ENCODE peak calls at places on chromosomes 6 and 20, in ten cellular contexts. Z is brain microvascular endothelial cell; I is naive thymus-derived CD4-positive, alpha-beta T cell; T is GM23248; M is left ventricle myocardium inferior; G is neural progenitor cell; R is CD8-positive, alpha-beta memory T cell; L is effector memory CD4-positive, alpha-beta T cell; N is CD8-positive, alpha-beta T cell; O is lower lobe of right lung. V is an unnamed sample.

GRCh38 chr6:43489277-43490072 is 12.1 kb downstream of the TJAP1 start:
- DNase-seq in Z (no peak), R (no peak), G (peak; percentile 61), O (no peak), M (no peak), L (no peak), N (no peak), T (no peak), I (no peak), V (no peak)

GRCh38 chr6:47483853-47484546 is 6.4 kb downstream of the CD2AP start:
- DNase-seq in R (no peak), I (no peak), N (no peak), M (no peak), G (no peak), Z (no peak), T (peak; percentile 65), O (no peak), L (no peak), V (no peak)

GRCh38 chr6:105345506-105345905 is 57.4 kb downstream of the PREP start:
- DNase-seq in R (no peak), G (peak; percentile 63), I (no peak), T (no peak), Z (no peak), L (no peak), M (no peak), N (no peak), O (no peak), V (no peak)

GRCh38 chr6:161446296-161446925 is 172.6 kb upstream of the AGPAT4 start:
- DNase-seq in T (no peak), L (no peak), M (no peak), I (no peak), O (no peak), N (no peak), G (no peak), Z (no peak), R (no peak), V (no peak)

GRCh38 chr20:9460518-9460917 is 53.9 kb upstream of the LAMP5 start:
- DNase-seq in I (no peak), R (no peak), L (no peak), N (no peak), M (no peak), O (no peak), T (peak; percentile 47), G (no peak), Z (peak; percentile 40), V (peak; percentile 14)

GRCh38 chr6:108565091-108565766 is 4.5 kb downstream of the FOXO3 start:
- DNase-seq in Z (no peak), R (peak; percentile 60), O (no peak), I (peak; percentile 71), L (no peak), G (no peak), N (peak; percentile 17), T (peak; percentile 24), M (no peak), V (no peak)

GRCh38 chr6:105994522-105995402 is 91.4 kb upstream of the PRDM1 start:
- DNase-seq in R (no peak), T (peak; percentile 90), G (peak; percentile 83), L (peak; percentile 32), N (peak; percentile 52), Z (peak; percentile 37), I (peak; percentile 43), O (peak; percentile 74), M (peak; percentile 41), V (peak; percentile 67)

GRCh38 chr6:121522265-121522664 is 86.8 kb downstream of the GJA1 start:
- DNase-seq in M (no peak), G (no peak), R (no peak), N (no peak), L (no peak), O (no peak), Z (peak; percentile 98), I (no peak), T (peak; percentile 96), V (no peak)

GRCh38 chr6:12785921-12786320 is 69.4 kb downstream of the PHACTR1 start:
- DNase-seq in O (no peak), M (no peak), I (no peak), L (no peak), T (no peak), R (no peak), Z (no peak), G (no peak), N (no peak), V (no peak)

GRCh38 chr20:58033026-58033536 is 195.4 kb downstream of the ANKRD60 start:
- DNase-seq in R (no peak), M (no peak), L (no peak), T (no peak), O (no peak), N (no peak), I (no peak), G (no peak), Z (no peak), V (no peak)

GRCh38 chr20:63972312-63973159 is 2.8 kb upstream of the ZNF512B start:
- DNase-seq in I (no peak), M (peak; percentile 29), O (no peak), R (no peak), N (no peak), L (no peak), T (no peak), Z (no peak), G (no peak), V (no peak)

GRCh38 chr6:90584636-90585255 is 2.1 kb downstream of the MAP3K7 start:
- DNase-seq in O (no peak), T (peak; percentile 62), L (no peak), I (no peak), Z (no peak), N (no peak), R (no peak), G (no peak), M (no peak), V (no peak)

DNA sequence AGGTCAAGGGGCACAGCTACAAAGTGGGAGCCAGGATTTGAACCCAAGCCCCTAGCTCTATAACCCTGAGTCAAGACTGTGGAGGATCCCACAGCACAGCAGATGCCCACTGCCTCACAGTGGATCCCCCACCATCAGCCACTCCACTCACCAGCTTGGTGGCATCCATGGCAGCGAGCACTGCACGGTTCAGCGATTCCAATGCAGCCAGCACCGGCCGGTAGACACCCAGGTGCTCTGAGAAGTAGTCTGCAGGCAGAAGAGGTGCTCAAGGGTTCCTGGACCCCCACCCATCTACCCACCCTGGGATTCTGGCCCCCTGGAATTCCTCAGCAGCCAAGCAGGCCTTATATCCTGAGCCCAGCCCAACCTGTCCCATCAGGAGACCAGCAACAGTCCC is 2.5 kb downstream of the ACTL10 start:
- DNase-seq in O (no peak), Z (no peak), I (no peak), R (no peak), T (no peak), G (no peak), M (no peak), N (no peak), L (no peak), V (no peak)
- H3K27ac ChIP-seq in O (no peak overlapping the region), Z (no peak overlapping the region), I (no peak overlapping the region), R (no peak overlapping the region), T (no peak overlapping the region), G (no peak overlapping the region), M (no peak overlapping the region), N (no peak overlapping the region), L (no peak overlapping the region), V (no peak overlapping the region)

GRCh38 chr6:157346371-157346770 is 23.1 kb upstream of the TMEM242 start:
- DNase-seq in L (no peak), G (no peak), T (peak; percentile 25), O (no peak), I (no peak), Z (no peak), M (no peak), R (no peak), N (no peak), V (no peak)
- H3K36me3 ChIP-seq in L (no peaks in the 10 kb centered on the region), G (no peaks in the 10 kb centered on the region), T (no peaks in the 10 kb centered on the region), O (no peaks in the 10 kb centered on the region), I (no peaks in the 10 kb centered on the region), Z (no peaks in the 10 kb centered on the region), M (no peaks in the 10 kb centered on the region), R (no peaks in the 10 kb centered on the region), N (no peaks in the 10 kb centered on the region), V (no peaks in the 10 kb centered on the region)

GRCh38 chr20:47782920-47783552 is 2.2 kb downstream of the SULF2 start:
- DNase-seq in T (no peak), Z (no peak), R (no peak), N (no peak), I (no peak), O (no peak), M (no peak), G (no peak), L (no peak), V (no peak)
- H3K4me3 ChIP-seq in T (no peak overlapping the region), Z (no peak overlapping the region), R (no peak overlapping the region), N (no peak overlapping the region), I (no peak overlapping the region), O (no peak overlapping the region), M (peak overlapping the region; percentile 69), G (no peak overlapping the region), L (no peak overlapping the region), V (no peak overlapping the region)

GRCh38 chr6:110878751-110879539 is 4.4 kb downstream of the AMD1 start:
- DNase-seq in T (peak; percentile 63), N (peak; percentile 28), I (peak; percentile 30), Z (peak; percentile 32), L (no peak), M (no peak), R (peak; percentile 34), G (peak; percentile 57), O (no peak), V (peak; percentile 56)
- H3K27ac ChIP-seq in T (peak overlapping the region; percentile 37), N (no peak overlapping the region), I (peak overlapping the region; percentile 22), Z (no peak overlapping the region), L (no peak overlapping the region), M (peak overlapping the region; percentile 22), R (no peak overlapping the region), G (no peak overlapping the region), O (no peak overlapping the region), V (peak overlapping the region; percentile 60)

DNA sequence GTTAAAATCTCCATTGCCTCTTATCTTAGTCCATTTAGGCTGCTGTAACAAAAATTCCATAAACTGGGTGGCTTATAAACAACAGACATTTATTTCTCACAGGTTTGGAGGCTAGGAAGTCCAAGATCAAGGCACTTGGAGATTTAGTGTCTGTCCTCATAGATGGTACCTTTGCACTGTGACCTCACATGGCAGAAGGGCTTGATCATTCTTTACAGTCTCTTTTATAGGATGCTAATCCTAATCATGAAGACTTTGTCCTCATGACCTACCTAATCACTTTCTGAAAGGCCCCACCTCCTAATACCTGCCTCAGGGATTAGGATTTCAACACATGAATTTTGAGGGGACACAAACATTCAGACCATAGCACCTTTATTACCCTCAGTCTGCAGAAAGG is 6.6 kb downstream of the GLO1 start:
- DNase-seq in G (no peak), L (no peak), T (no peak), M (no peak), R (no peak), I (no peak), O (no peak), Z (no peak), N (no peak), V (no peak)
- H3K36me3 ChIP-seq in G (peaks cover 28% of the 10 kb centered on the region), L (no peaks in the 10 kb centered on the region), T (no peaks in the 10 kb centered on the region), M (peaks cover 14% of the 10 kb centered on the region), R (no peaks in the 10 kb centered on the region), I (no peaks in the 10 kb centered on the region), O (peaks cover 6% of the 10 kb centered on the region), Z (no peaks in the 10 kb centered on the region), N (no peaks in the 10 kb centered on the region), V (peaks cover 23% of the 10 kb centered on the region)

V was measured in A673.